ENCODE peak calls at places on chromosomes 5 and 9, in five cellular contexts. G is EH, B is bronchial epithelial cell, S is kidney epithelial cell, Q is GM03348. I is an unnamed sample.

GRCh38 chr5:134000696-134001453 is 3.9 kb downstream of the VDAC1 start:
- DNase-seq in G (no peak), B (no peak), S (no peak), Q (no peak), I (no peak)

GRCh38 chr9:81035171-81035570 is 654.2 kb downstream of the TLE1 start:
- DNase-seq in G (peak), B (no peak), S (peak), Q (no peak), I (peak)

GRCh38 chr5:171492781-171493180 is 73.3 kb downstream of the FGF18 start:
- DNase-seq in G (no peak), B (no peak), S (no peak), Q (no peak), I (no peak)

GRCh38 chr5:96528262-96528661 is 95.2 kb upstream of the PCSK1 start:
- DNase-seq in G (no peak), B (no peak), S (no peak), Q (no peak), I (no peak)

GRCh38 chr5:112163435-112163834 is 255.6 kb downstream of the EPB41L4A start:
- DNase-seq in G (no peak), B (no peak), S (no peak), Q (no peak), I (no peak)

GRCh38 chr5:176780951-176781350 is 29.4 kb upstream of the UNC5A start:
- DNase-seq in G (no peak), B (no peak), S (no peak), Q (no peak), I (no peak)

GRCh38 chr5:167152561-167152960 is 1138.9 kb upstream of the WWC1 start:
- DNase-seq in G (no peak), B (peak), S (no peak), Q (no peak), I (no peak)

GRCh38 chr9:91589101-91589553 is 165.5 kb upstream of the NFIL3 start:
- DNase-seq in G (peak), B (peak), S (no peak), Q (no peak), I (no peak)

GRCh38 chr5:5271606-5272321 is 131.6 kb downstream of the ADAMTS16 start:
- DNase-seq in G (peak), B (no peak), S (peak), Q (no peak), I (peak)

GRCh38 chr5:64923151-64923685 is 154.5 kb downstream of the CWC27 start:
- DNase-seq in G (peak), B (no peak), S (no peak), Q (no peak), I (no peak)

GRCh38 chr9:108973876-108974275 is 39.4 kb downstream of the CTNNAL1 start:
- DNase-seq in G (no peak), B (no peak), S (no peak), Q (no peak), I (no peak)

GRCh38 chr5:78615697-78616096 is 32.9 kb downstream of the LHFPL2 start:
- DNase-seq in G (no peak), B (peak), S (no peak), Q (no peak), I (peak)

GRCh38 chr5:175656966-175657365 is 905 bp upstream of the HRH2 start:
- DNase-seq in G (no peak), B (no peak), S (no peak), Q (no peak), I (no peak)

GRCh38 chr5:2895876-2896275 is 144.4 kb upstream of the IRX2 start:
- DNase-seq in G (no peak), B (no peak), S (no peak), Q (no peak), I (no peak)